ENCODE peak calls at places on chromosome 9, in seven cellular contexts. M is PC-9, P is HS-5, U is activated T-cell treated with anti-CD3 and anti-CD28 coated beads for 1 hour, A is neural crest cell, R is HT1080, J is trophoblast cell. C is an unnamed sample.

GRCh38 chr9:134433101-134433500 is 106.8 kb downstream of the RXRA start:
- DNase-seq in M (no peak), P (no peak), U (no peak), A (no peak), R (peak), J (no peak), C (peak)

GRCh38 chr9:108269421-108269820 is 586.4 kb downstream of the ACTL7B start:
- DNase-seq in M (no peak), P (no peak), U (no peak), A (no peak), R (no peak), J (no peak), C (no peak)

GRCh38 chr9:81476808-81477207 is 212.5 kb downstream of the TLE1 start:
- DNase-seq in M (no peak), P (no peak), U (no peak), A (no peak), R (no peak), J (no peak), C (no peak)

GRCh38 chr9:122016789-122017188 is 76.3 kb downstream of the TTLL11 start:
- DNase-seq in M (no peak), P (no peak), U (no peak), A (no peak), R (no peak), J (no peak), C (no peak)

GRCh38 chr9:123541441-123541840 is 185.4 kb downstream of the CRB2 start:
- DNase-seq in M (no peak), P (no peak), U (no peak), A (no peak), R (no peak), J (no peak), C (no peak)

GRCh38 chr9:114051706-114052105 is 26.4 kb downstream of the AMBP start:
- DNase-seq in M (no peak), P (no peak), U (no peak), A (no peak), R (no peak), J (no peak), C (no peak)

GRCh38 chr9:130869250-130869649 is 27.4 kb downstream of the QRFP start:
- DNase-seq in M (no peak), P (no peak), U (no peak), A (no peak), R (no peak), J (no peak), C (no peak)

GRCh38 chr9:94824913-94825619 is 98.6 kb downstream of the AOPEP start:
- DNase-seq in M (no peak), P (no peak), U (no peak), A (no peak), R (no peak), J (no peak), C (no peak)

GRCh38 chr9:127336086-127336485 is 60.9 kb upstream of the SLC2A8 start:
- DNase-seq in M (no peak), P (no peak), U (no peak), A (no peak), R (no peak), J (no peak), C (no peak)

GRCh38 chr9:93205045-93205768 is 21.3 kb downstream of the WNK2 start:
- DNase-seq in M (no peak), P (no peak), U (no peak), A (no peak), R (no peak), J (no peak), C (peak)

GRCh38 chr9:121455527-121456239 is 44.0 kb downstream of the GGTA1 start:
- DNase-seq in M (no peak), P (no peak), U (no peak), A (no peak), R (peak), J (no peak), C (peak)

GRCh38 chr9:129282308-129283211 is 104.5 kb upstream of the IER5L start:
- DNase-seq in M (no peak), P (no peak), U (no peak), A (no peak), R (no peak), J (no peak), C (no peak)

GRCh38 chr9:98074119-98074990 is 17.8 kb downstream of the NANS start:
- DNase-seq in M (peak), P (peak), U (peak), A (peak), R (peak), J (peak), C (peak)

GRCh38 chr9:75685059-75685458 is 205.4 kb upstream of the PCSK5 start:
- DNase-seq in M (no peak), P (no peak), U (no peak), A (no peak), R (no peak), J (no peak), C (no peak)

GRCh38 chr9:135909371-135909770 is 2.0 kb upstream of the CAMSAP1 start:
- DNase-seq in M (no peak), P (no peak), U (no peak), A (no peak), R (no peak), J (no peak), C (no peak)

GRCh38 chr9:73153793-73154227 is 2.1 kb downstream of the ANXA1 start:
- DNase-seq in M (peak), P (no peak), U (no peak), A (no peak), R (peak), J (no peak), C (peak)